ENCODE peak calls at places on chromosomes 1 and 21, in eight cellular contexts. One of them, this sample, is unnamed.

GRCh38 chr1:47471163-47471562 is 33.3 kb downstream of the FOXD2 start:
- DNase-seq in omental fat pad: no peak
- DNase-seq in DMS53: no peak
- DNase-seq in EH: peak
- DNase-seq in adrenal gland: no peak
- DNase-seq in RWPE1: no peak
- DNase-seq in LoVo: no peak
- DNase-seq in T follicular helper cell: no peak
- DNase-seq in this sample: peak

GRCh38 chr1:3896396-3897000 is 3.6 kb downstream of the C1orf174 start:
- DNase-seq in RWPE1: no peak
- DNase-seq in omental fat pad: no peak
- DNase-seq in adrenal gland: no peak
- DNase-seq in LoVo: no peak
- DNase-seq in DMS53: no peak
- DNase-seq in EH: no peak
- DNase-seq in T follicular helper cell: no peak
- DNase-seq in this sample: no peak

GRCh38 chr1:110412576-110412975 is 5.1 kb upstream of the LAMTOR5 start:
- DNase-seq in EH: peak
- DNase-seq in LoVo: peak
- DNase-seq in RWPE1: peak
- DNase-seq in DMS53: peak
- DNase-seq in adrenal gland: peak
- DNase-seq in T follicular helper cell: peak
- DNase-seq in omental fat pad: peak
- DNase-seq in this sample: peak

GRCh38 chr1:4210043-4210442 is 310.0 kb upstream of the C1orf174 start:
- DNase-seq in omental fat pad: no peak
- DNase-seq in DMS53: no peak
- DNase-seq in T follicular helper cell: no peak
- DNase-seq in adrenal gland: no peak
- DNase-seq in EH: no peak
- DNase-seq in RWPE1: no peak
- DNase-seq in LoVo: no peak
- DNase-seq in this sample: no peak

GRCh38 chr1:10424034-10424433 is 6.2 kb upstream of the CENPS start:
- DNase-seq in omental fat pad: no peak
- DNase-seq in T follicular helper cell: no peak
- DNase-seq in RWPE1: no peak
- DNase-seq in EH: peak
- DNase-seq in adrenal gland: peak
- DNase-seq in DMS53: no peak
- DNase-seq in LoVo: no peak
- DNase-seq in this sample: no peak

GRCh38 chr1:243312962-243313634 is 57.3 kb downstream of the SDCCAG8 start:
- DNase-seq in LoVo: no peak
- DNase-seq in EH: no peak
- DNase-seq in omental fat pad: no peak
- DNase-seq in DMS53: no peak
- DNase-seq in adrenal gland: no peak
- DNase-seq in RWPE1: no peak
- DNase-seq in T follicular helper cell: no peak
- DNase-seq in this sample: peak

GRCh38 chr1:150577557-150578277 is 1.7 kb downstream of the MCL1 start:
- DNase-seq in RWPE1: no peak
- DNase-seq in LoVo: no peak
- DNase-seq in adrenal gland: no peak
- DNase-seq in omental fat pad: no peak
- DNase-seq in T follicular helper cell: no peak
- DNase-seq in DMS53: peak
- DNase-seq in EH: peak
- DNase-seq in this sample: no peak

GRCh38 chr1:53992085-53992874 is 25.7 kb downstream of the LDLRAD1 start:
- DNase-seq in LoVo: peak
- DNase-seq in RWPE1: no peak
- DNase-seq in adrenal gland: peak
- DNase-seq in DMS53: peak
- DNase-seq in omental fat pad: no peak
- DNase-seq in T follicular helper cell: no peak
- DNase-seq in EH: peak
- DNase-seq in this sample: no peak

GRCh38 chr1:97820470-97821188 is 100.2 kb downstream of the DPYD start:
- DNase-seq in EH: peak
- DNase-seq in omental fat pad: no peak
- DNase-seq in adrenal gland: no peak
- DNase-seq in RWPE1: peak
- DNase-seq in LoVo: peak
- DNase-seq in T follicular helper cell: no peak
- DNase-seq in DMS53: peak
- DNase-seq in this sample: no peak

GRCh38 chr21:16563795-16564194 is 834.0 kb downstream of the USP25 start:
- DNase-seq in T follicular helper cell: no peak
- DNase-seq in adrenal gland: peak
- DNase-seq in DMS53: no peak
- DNase-seq in LoVo: no peak
- DNase-seq in omental fat pad: no peak
- DNase-seq in RWPE1: peak
- DNase-seq in EH: peak
- DNase-seq in this sample: peak

GRCh38 chr1:64540265-64540791 is 70.4 kb downstream of the CACHD1 start:
- DNase-seq in T follicular helper cell: no peak
- DNase-seq in DMS53: peak
- DNase-seq in LoVo: no peak
- DNase-seq in EH: peak
- DNase-seq in omental fat pad: no peak
- DNase-seq in RWPE1: no peak
- DNase-seq in adrenal gland: no peak
- DNase-seq in this sample: no peak

This sample was measured in thyroid gland.